ENCODE peak calls at places on chromosomes 11 and 22, in four cellular contexts. Q is NCI-H524, E is skeletal muscle cell, K is fibroblast of lung. T is an unnamed sample.
A peak's percentile ranks its signal among the peaks of the same experiment; 100 is the strongest.

GRCh38 chr11:72844356-72844755 is 30.1 kb downstream of the ATG16L2 start:
- DNase-seq in K (peak; percentile 57), Q (no peak), E (peak; percentile 55), T (no peak)

GRCh38 chr11:46916669-46917108 is 1.7 kb downstream of the LRP4 start:
- DNase-seq in K (peak; percentile 76), Q (peak; percentile 41), E (peak; percentile 58), T (peak; percentile 35)

GRCh38 chr11:108221981-108222685 is at the start of gene NPAT:
- DNase-seq in Q (no peak), K (no peak), E (no peak), T (no peak)

GRCh38 chr11:6681505-6681904 is 1.6 kb downstream of the MRPL17 start:
- DNase-seq in K (no peak), Q (no peak), E (no peak), T (no peak)

GRCh38 chr11:105227363-105227762 is 87.8 kb upstream of the CARD18 start:
- DNase-seq in K (no peak), Q (no peak), E (no peak), T (no peak)

GRCh38 chr11:61787928-61788491 is 4.4 kb downstream of the TMEM258 start:
- DNase-seq in E (peak; percentile 19), K (peak; percentile 50), Q (peak; percentile 50), T (peak; percentile 18)

GRCh38 chr11:84142411-84142810 is 856.2 kb upstream of the CCDC90B start:
- DNase-seq in Q (no peak), K (no peak), E (no peak), T (no peak)

GRCh38 chr11:73894725-73895335 is 18.0 kb downstream of the PAAF1 start:
- DNase-seq in K (peak; percentile 69), Q (no peak), E (no peak), T (no peak)

GRCh38 chr11:106717222-106717621 is 301.1 kb downstream of the GUCY1A2 start:
- DNase-seq in Q (no peak), E (no peak), K (no peak), T (no peak)

GRCh38 chr22:37044634-37045625 is 6.6 kb upstream of the KCTD17 start:
- DNase-seq in Q (no peak), E (no peak), K (no peak), T (no peak)

GRCh38 chr11:47259178-47259977 is 1.6 kb downstream of the NR1H3 start:
- DNase-seq in Q (peak; percentile 12), E (no peak), K (no peak), T (no peak)

GRCh38 chr22:36546092-36546804 is 17.3 kb upstream of the EIF3D start:
- DNase-seq in K (peak; percentile 54), E (no peak), Q (peak; percentile 81), T (peak; percentile 38)

GRCh38 chr22:28706845-28707244 is 27.2 kb upstream of the TTC28 start:
- DNase-seq in E (no peak), Q (no peak), K (no peak), T (no peak)

GRCh38 chr11:76623171-76623883 is 47.2 kb downstream of the LRRC32 start:
- DNase-seq in Q (peak; percentile 86), K (peak; percentile 81), E (no peak), T (no peak)

T was measured in fibroblast of the conjunctiva.